ENCODE peak calls at places on chromosome 19, in seven cellular contexts. One of them, this sample, is unnamed.
A peak's percentile ranks its signal among the peaks of the same experiment; 100 is the strongest.

GRCh38 chr19:495440-496332 is 600 bp upstream of the MADCAM1 start:
- DNase-seq in upper lobe of left lung: peak; percentile 89
- DNase-seq in K562: peak; percentile 68
- DNase-seq in GM12891: no peak
- DNase-seq in HepG2: no peak
- DNase-seq in GM23338: peak; percentile 78
- DNase-seq in stomach: no peak
- DNase-seq in this sample: no peak

GRCh38 chr19:35748106-35749020 is at the start of gene LIN37:
- DNase-seq in K562: peak; percentile 89
- DNase-seq in stomach: peak; percentile 99
- DNase-seq in upper lobe of left lung: peak; percentile 100
- DNase-seq in HepG2: peak; percentile 99
- DNase-seq in GM12891: peak; percentile 84
- DNase-seq in GM23338: peak; percentile 100
- DNase-seq in this sample: peak; percentile 100

GRCh38 chr19:29845576-29846176 is 33.9 kb downstream of the CCNE1 start:
- DNase-seq in stomach: no peak
- DNase-seq in GM12891: no peak
- DNase-seq in HepG2: no peak
- DNase-seq in GM23338: peak; percentile 50
- DNase-seq in upper lobe of left lung: peak; percentile 79
- DNase-seq in K562: peak; percentile 33
- DNase-seq in this sample: no peak

GRCh38 chr19:38079926-38080380 is 144.1 kb downstream of the DPF1 start:
- DNase-seq in GM12891: peak; percentile 74
- DNase-seq in HepG2: peak; percentile 68
- DNase-seq in upper lobe of left lung: no peak
- DNase-seq in K562: no peak
- DNase-seq in GM23338: peak; percentile 12
- DNase-seq in stomach: peak; percentile 29
- DNase-seq in this sample: no peak

GRCh38 chr19:2476451-2477140 is 669 bp downstream of the GADD45B start:
- DNase-seq in upper lobe of left lung: peak; percentile 88
- DNase-seq in stomach: peak; percentile 45
- DNase-seq in K562: peak; percentile 69
- DNase-seq in HepG2: no peak
- DNase-seq in GM12891: no peak
- DNase-seq in GM23338: peak; percentile 74
- DNase-seq in this sample: peak; percentile 77

GRCh38 chr19:3080281-3080680 is 13.9 kb upstream of the GNA11 start:
- DNase-seq in K562: no peak
- DNase-seq in upper lobe of left lung: no peak
- DNase-seq in HepG2: no peak
- DNase-seq in GM12891: no peak
- DNase-seq in stomach: no peak
- DNase-seq in GM23338: no peak
- DNase-seq in this sample: peak; percentile 72

GRCh38 chr19:15631817-15632216 is 8.9 kb upstream of the CYP4F3 start:
- DNase-seq in GM23338: peak; percentile 28
- DNase-seq in K562: peak; percentile 88
- DNase-seq in GM12891: peak; percentile 24
- DNase-seq in stomach: no peak
- DNase-seq in upper lobe of left lung: no peak
- DNase-seq in HepG2: peak; percentile 27
- DNase-seq in this sample: no peak

GRCh38 chr19:15456871-15457700 is 7.3 kb downstream of the RASAL3 start:
- DNase-seq in K562: peak; percentile 70
- DNase-seq in HepG2: no peak
- DNase-seq in upper lobe of left lung: peak; percentile 82
- DNase-seq in stomach: no peak
- DNase-seq in GM12891: no peak
- DNase-seq in GM23338: peak; percentile 99
- DNase-seq in this sample: no peak

GRCh38 chr19:873084-874019 is 13.9 kb downstream of the CFD start:
- DNase-seq in upper lobe of left lung: peak; percentile 81
- DNase-seq in K562: peak; percentile 74
- DNase-seq in GM12891: peak; percentile 86
- DNase-seq in HepG2: no peak
- DNase-seq in stomach: no peak
- DNase-seq in GM23338: peak; percentile 83
- DNase-seq in this sample: no peak

GRCh38 chr19:14031719-14032480 is at the start of gene IL27RA:
- DNase-seq in HepG2: peak; percentile 46
- DNase-seq in stomach: peak; percentile 64
- DNase-seq in upper lobe of left lung: peak; percentile 93
- DNase-seq in K562: peak; percentile 80
- DNase-seq in GM23338: peak; percentile 80
- DNase-seq in GM12891: peak; percentile 77
- DNase-seq in this sample: peak; percentile 69

GRCh38 chr19:15115080-15115479 is 7.9 kb downstream of the SYDE1 start:
- DNase-seq in upper lobe of left lung: no peak
- DNase-seq in stomach: peak; percentile 43
- DNase-seq in K562: no peak
- DNase-seq in HepG2: no peak
- DNase-seq in GM23338: no peak
- DNase-seq in GM12891: no peak
- DNase-seq in this sample: peak; percentile 90

GRCh38 chr19:52961981-52962380 is 700 bp downstream of the ZNF816 start:
- DNase-seq in stomach: no peak
- DNase-seq in K562: no peak
- DNase-seq in GM12891: no peak
- DNase-seq in HepG2: peak; percentile 1
- DNase-seq in GM23338: no peak
- DNase-seq in upper lobe of left lung: no peak
- DNase-seq in this sample: no peak

GRCh38 chr19:33802001-33802400 is 5.3 kb downstream of the KCTD15 start:
- DNase-seq in upper lobe of left lung: no peak
- DNase-seq in HepG2: no peak
- DNase-seq in K562: no peak
- DNase-seq in GM12891: no peak
- DNase-seq in stomach: no peak
- DNase-seq in GM23338: no peak
- DNase-seq in this sample: no peak

GRCh38 chr19:19133985-19134384 is 4.3 kb downstream of the TMEM161A start:
- DNase-seq in stomach: no peak
- DNase-seq in K562: no peak
- DNase-seq in HepG2: no peak
- DNase-seq in upper lobe of left lung: no peak
- DNase-seq in GM12891: no peak
- DNase-seq in GM23338: no peak
- DNase-seq in this sample: no peak

GRCh38 chr19:42068756-42069571 is 1.0 kb downstream of the GRIK5 start:
- DNase-seq in GM23338: peak; percentile 51
- DNase-seq in K562: peak; percentile 32
- DNase-seq in upper lobe of left lung: peak; percentile 53
- DNase-seq in stomach: no peak
- DNase-seq in GM12891: no peak
- DNase-seq in HepG2: no peak
- DNase-seq in this sample: no peak

GRCh38 chr19:45147835-45148676 is 12.7 kb downstream of the NKPD1 start:
- DNase-seq in HepG2: no peak
- DNase-seq in GM23338: peak; percentile 77
- DNase-seq in K562: no peak
- DNase-seq in stomach: no peak
- DNase-seq in upper lobe of left lung: no peak
- DNase-seq in GM12891: peak; percentile 17
- DNase-seq in this sample: no peak

GRCh38 chr19:5990289-5990797 is 12.4 kb upstream of the RANBP3 start:
- DNase-seq in stomach: no peak
- DNase-seq in GM12891: no peak
- DNase-seq in K562: peak; percentile 85
- DNase-seq in GM23338: peak; percentile 79
- DNase-seq in HepG2: no peak
- DNase-seq in upper lobe of left lung: no peak
- DNase-seq in this sample: no peak

GRCh38 chr19:5988520-5989387 is 10.8 kb upstream of the RANBP3 start:
- DNase-seq in K562: no peak
- DNase-seq in HepG2: no peak
- DNase-seq in GM23338: no peak
- DNase-seq in GM12891: no peak
- DNase-seq in upper lobe of left lung: no peak
- DNase-seq in stomach: no peak
- DNase-seq in this sample: no peak

GRCh38 chr19:5985098-5985783 is 7.3 kb upstream of the RANBP3 start:
- DNase-seq in stomach: no peak
- DNase-seq in upper lobe of left lung: no peak
- DNase-seq in GM23338: no peak
- DNase-seq in HepG2: no peak
- DNase-seq in K562: peak; percentile 35
- DNase-seq in GM12891: no peak
- DNase-seq in this sample: no peak

GRCh38 chr19:5989388-5990074 is 11.6 kb upstream of the RANBP3 start:
- DNase-seq in GM12891: no peak
- DNase-seq in HepG2: no peak
- DNase-seq in GM23338: no peak
- DNase-seq in stomach: no peak
- DNase-seq in K562: no peak
- DNase-seq in upper lobe of left lung: no peak
- DNase-seq in this sample: no peak

DNA sequence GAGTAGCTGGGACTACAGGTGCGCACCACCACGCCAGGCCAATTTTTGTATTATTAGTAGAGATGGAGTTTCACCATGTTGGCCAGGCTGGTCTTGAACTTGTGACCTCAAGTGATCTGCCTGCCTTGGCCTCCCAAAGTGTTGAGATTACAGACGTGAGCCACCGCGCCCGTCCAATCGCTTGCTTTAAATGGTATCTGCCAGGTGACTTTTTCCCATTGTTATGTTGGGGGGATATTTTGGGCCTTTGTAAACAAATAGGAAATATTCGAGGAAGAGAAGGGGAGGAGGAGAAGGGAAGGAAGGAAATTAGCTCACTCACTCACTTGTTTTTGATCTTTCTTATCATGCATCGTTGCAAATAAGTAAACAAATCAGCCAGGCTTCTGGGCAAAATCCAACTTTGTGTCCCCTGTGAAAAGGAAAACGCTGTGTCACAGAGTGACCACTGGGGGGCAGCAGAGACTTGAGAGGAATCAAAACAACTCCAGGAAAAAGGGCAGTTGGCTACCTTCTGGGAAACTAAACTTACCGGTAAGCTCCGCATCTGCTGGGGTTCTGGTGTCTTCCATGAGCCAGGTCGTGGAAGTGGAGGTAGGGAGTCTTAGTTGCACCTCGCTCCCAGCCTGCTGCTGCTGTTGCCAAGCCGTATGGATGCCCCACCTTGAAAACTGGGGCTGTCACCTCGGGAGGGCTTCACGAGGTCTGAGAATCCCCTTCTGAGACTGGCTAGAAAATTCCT is 9.3 kb upstream of the RANBP3 start:
- DNase-seq in GM12891: peak; percentile 51
- DNase-seq in stomach: peak; percentile 89
- DNase-seq in K562: peak; percentile 63
- DNase-seq in upper lobe of left lung: no peak
- DNase-seq in GM23338: peak; percentile 94
- DNase-seq in HepG2: peak; percentile 90
- DNase-seq in this sample: peak; percentile 89
- TF ChIP-seq POLR2AphosphoS5 in GM12891: no peak
- TF ChIP-seq POLR2AphosphoS5 in stomach: no peak
- TF ChIP-seq POLR2AphosphoS5 in K562: no peak
- TF ChIP-seq POLR2AphosphoS5 in upper lobe of left lung: no peak
- TF ChIP-seq POLR2AphosphoS5 in GM23338: no peak
- TF ChIP-seq POLR2AphosphoS5 in HepG2: no peak
- TF ChIP-seq POLR2AphosphoS5 in this sample: peak; percentile 13

GRCh38 chr19:51460164-51460992 is 2.1 kb upstream of the SIGLEC8 start:
- DNase-seq in GM23338: peak; percentile 77
- DNase-seq in HepG2: peak; percentile 21
- DNase-seq in upper lobe of left lung: no peak
- DNase-seq in K562: peak; percentile 60
- DNase-seq in GM12891: no peak
- DNase-seq in stomach: peak; percentile 20
- DNase-seq in this sample: peak; percentile 32
- TF ChIP-seq POLR2AphosphoS5 in GM23338: peak; percentile 63
- TF ChIP-seq POLR2AphosphoS5 in HepG2: no peak
- TF ChIP-seq POLR2AphosphoS5 in upper lobe of left lung: no peak
- TF ChIP-seq POLR2AphosphoS5 in K562: no peak
- TF ChIP-seq POLR2AphosphoS5 in GM12891: no peak
- TF ChIP-seq POLR2AphosphoS5 in stomach: no peak
- TF ChIP-seq POLR2AphosphoS5 in this sample: no peak

GRCh38 chr19:46279177-46279576 is 17.7 kb upstream of the HIF3A start:
- DNase-seq in stomach: no peak
- DNase-seq in upper lobe of left lung: no peak
- DNase-seq in HepG2: no peak
- DNase-seq in GM23338: peak; percentile 60
- DNase-seq in GM12891: no peak
- DNase-seq in K562: no peak
- DNase-seq in this sample: no peak
- TF ChIP-seq POLR2AphosphoS5 in stomach: no peak
- TF ChIP-seq POLR2AphosphoS5 in upper lobe of left lung: no peak
- TF ChIP-seq POLR2AphosphoS5 in HepG2: no peak
- TF ChIP-seq POLR2AphosphoS5 in GM23338: no peak
- TF ChIP-seq POLR2AphosphoS5 in GM12891: no peak
- TF ChIP-seq POLR2AphosphoS5 in K562: no peak
- TF ChIP-seq POLR2AphosphoS5 in this sample: no peak

GRCh38 chr19:32719611-32720059 is at the start of gene TDRD12:
- DNase-seq in GM12891: no peak
- DNase-seq in K562: no peak
- DNase-seq in upper lobe of left lung: peak; percentile 82
- DNase-seq in stomach: no peak
- DNase-seq in GM23338: peak; percentile 74
- DNase-seq in HepG2: no peak
- DNase-seq in this sample: no peak

GRCh38 chr19:32720936-32721250 is 1.3 kb downstream of the TDRD12 start:
- DNase-seq in HepG2: no peak
- DNase-seq in stomach: no peak
- DNase-seq in GM23338: no peak
- DNase-seq in upper lobe of left lung: peak; percentile 59
- DNase-seq in K562: no peak
- DNase-seq in GM12891: no peak
- DNase-seq in this sample: no peak

GRCh38 chr19:32718286-32718685 is 1.3 kb upstream of the TDRD12 start:
- DNase-seq in GM23338: no peak
- DNase-seq in stomach: no peak
- DNase-seq in GM12891: no peak
- DNase-seq in K562: no peak
- DNase-seq in HepG2: no peak
- DNase-seq in upper lobe of left lung: no peak
- DNase-seq in this sample: no peak

GRCh38 chr19:32717496-32717895 is 2.1 kb upstream of the TDRD12 start:
- DNase-seq in HepG2: no peak
- DNase-seq in GM23338: no peak
- DNase-seq in GM12891: no peak
- DNase-seq in stomach: no peak
- DNase-seq in K562: no peak
- DNase-seq in upper lobe of left lung: no peak
- DNase-seq in this sample: no peak

GRCh38 chr19:32720216-32720935 is 809 bp downstream of the TDRD12 start:
- DNase-seq in upper lobe of left lung: no peak
- DNase-seq in GM12891: no peak
- DNase-seq in GM23338: peak; percentile 40
- DNase-seq in stomach: no peak
- DNase-seq in K562: no peak
- DNase-seq in HepG2: no peak
- DNase-seq in this sample: no peak
- TF ChIP-seq POLR2AphosphoS5 in upper lobe of left lung: no peak
- TF ChIP-seq POLR2AphosphoS5 in GM12891: no peak
- TF ChIP-seq POLR2AphosphoS5 in GM23338: no peak
- TF ChIP-seq POLR2AphosphoS5 in stomach: no peak
- TF ChIP-seq POLR2AphosphoS5 in K562: no peak
- TF ChIP-seq POLR2AphosphoS5 in HepG2: no peak
- TF ChIP-seq POLR2AphosphoS5 in this sample: no peak

GRCh38 chr19:46984077-46985010 is 35.3 kb upstream of the NPAS1 start:
- DNase-seq in HepG2: peak; percentile 90
- DNase-seq in stomach: no peak
- DNase-seq in GM23338: no peak
- DNase-seq in upper lobe of left lung: no peak
- DNase-seq in GM12891: no peak
- DNase-seq in K562: no peak
- DNase-seq in this sample: no peak
- TF ChIP-seq POLR2AphosphoS5 in HepG2: peak; percentile 32
- TF ChIP-seq POLR2AphosphoS5 in stomach: peak; percentile 44
- TF ChIP-seq POLR2AphosphoS5 in GM23338: no peak
- TF ChIP-seq POLR2AphosphoS5 in upper lobe of left lung: peak; percentile 71
- TF ChIP-seq POLR2AphosphoS5 in GM12891: no peak
- TF ChIP-seq POLR2AphosphoS5 in K562: no peak
- TF ChIP-seq POLR2AphosphoS5 in this sample: peak; percentile 77